ENCODE peak calls at places on chromosomes 16 and 17, in four cellular contexts. L is transverse colon, P is A549, I is tibial nerve. R is an unnamed sample.

GRCh38 chr16:79294568-79294967 is 306.0 kb downstream of the MAF start:
- DNase-seq in I (no peak), P (no peak), L (no peak), R (no peak)

GRCh38 chr17:70552230-70552981 is 383.1 kb downstream of the KCNJ2 start:
- DNase-seq in I (peak), P (peak), L (no peak), R (no peak)

GRCh38 chr16:89431158-89431584 is 59.2 kb downstream of the ANKRD11 start:
- DNase-seq in L (peak), I (no peak), P (peak), R (no peak)

GRCh38 chr17:41540921-41541625 is 13.0 kb upstream of the KRT19 start:
- DNase-seq in L (no peak), I (no peak), P (no peak), R (no peak)

GRCh38 chr16:67173808-67174705 is 3.7 kb downstream of the NOL3 start:
- DNase-seq in P (peak), L (peak), I (peak), R (no peak)

GRCh38 chr16:57061084-57061905 is 31.1 kb upstream of the CPNE2 start:
- DNase-seq in L (peak), I (peak), P (no peak), R (peak)

GRCh38 chr16:35391328-35391727 is 1931.9 kb downstream of the TP53TG3F start:
- DNase-seq in L (no peak), P (peak), I (no peak), R (no peak)

GRCh38 chr17:2695243-2695960 is 16.2 kb downstream of the CLUH start:
- DNase-seq in I (no peak), P (no peak), L (peak), R (no peak)

GRCh38 chr16:46928811-46929210 is 44.6 kb downstream of the GPT2 start:
- DNase-seq in I (no peak), L (no peak), P (no peak), R (no peak)

GRCh38 chr16:79943738-79944137 is 343.2 kb upstream of the MAF start:
- DNase-seq in I (no peak), L (no peak), P (no peak), R (no peak)

GRCh38 chr17:35312790-35313711 is 60.4 kb downstream of the SLFN11 start:
- DNase-seq in L (peak), P (peak), I (peak), R (no peak)

GRCh38 chr17:14813649-14814048 is 451.5 kb downstream of the PMP22 start:
- DNase-seq in I (no peak), P (peak), L (no peak), R (no peak)

GRCh38 chr16:74025-74424 is 1.6 kb upstream of the RHBDF1 start:
- DNase-seq in L (no peak), I (no peak), P (no peak), R (no peak)

GRCh38 chr16:74778646-74779045 is 4.0 kb upstream of the FA2H start:
- DNase-seq in P (no peak), I (no peak), L (peak), R (no peak)

GRCh38 chr17:17081304-17081940 is 39.2 kb downstream of the MPRIP start:
- DNase-seq in P (no peak), I (no peak), L (no peak), R (no peak)

GRCh38 chr17:6245301-6245810 is 175.2 kb downstream of the WSCD1 start:
- DNase-seq in P (no peak), L (no peak), I (no peak), R (no peak)

GRCh38 chr16:27330542-27330941 is 16.8 kb downstream of the IL4R start:
- DNase-seq in L (peak), P (peak), I (peak), R (peak)

GRCh38 chr16:84513111-84514065 is 8.9 kb upstream of the MEAK7 start:
- DNase-seq in L (no peak), I (no peak), P (no peak), R (no peak)

GRCh38 chr17:5509482-5509881 is 23.1 kb downstream of the MIS12 start:
- DNase-seq in P (no peak), I (no peak), L (no peak), R (no peak)

GRCh38 chr17:55212880-55213279 is 51.9 kb upstream of the HLF start:
- DNase-seq in I (no peak), P (no peak), L (no peak), R (no peak)

GRCh38 chr17:19239544-19239943 is 2.4 kb downstream of the EPN2 start:
- DNase-seq in P (no peak), I (no peak), L (no peak), R (no peak)

GRCh38 chr17:52032454-52032853 is 126.1 kb downstream of the CA10 start:
- DNase-seq in P (no peak), L (no peak), I (no peak), R (no peak)
- H3K4me3 ChIP-seq in P (no peak), L (no peak), I (no peak), R (no peak)

GRCh38 chr17:68819465-68819864 is 135.7 kb downstream of the ABCA8 start:
- DNase-seq in P (no peak), L (no peak), I (no peak), R (no peak)

GRCh38 chr17:68822752-68823289 is 132.4 kb downstream of the ABCA8 start:
- DNase-seq in P (no peak), L (no peak), I (no peak), R (no peak)

GRCh38 chr17:68821860-68822693 is 133.1 kb downstream of the ABCA8 start:
- DNase-seq in P (peak), I (no peak), L (no peak), R (no peak)

GRCh38 chr17:68820476-68820824 is 134.7 kb downstream of the ABCA8 start:
- DNase-seq in P (no peak), I (no peak), L (no peak), R (no peak)

DNA sequence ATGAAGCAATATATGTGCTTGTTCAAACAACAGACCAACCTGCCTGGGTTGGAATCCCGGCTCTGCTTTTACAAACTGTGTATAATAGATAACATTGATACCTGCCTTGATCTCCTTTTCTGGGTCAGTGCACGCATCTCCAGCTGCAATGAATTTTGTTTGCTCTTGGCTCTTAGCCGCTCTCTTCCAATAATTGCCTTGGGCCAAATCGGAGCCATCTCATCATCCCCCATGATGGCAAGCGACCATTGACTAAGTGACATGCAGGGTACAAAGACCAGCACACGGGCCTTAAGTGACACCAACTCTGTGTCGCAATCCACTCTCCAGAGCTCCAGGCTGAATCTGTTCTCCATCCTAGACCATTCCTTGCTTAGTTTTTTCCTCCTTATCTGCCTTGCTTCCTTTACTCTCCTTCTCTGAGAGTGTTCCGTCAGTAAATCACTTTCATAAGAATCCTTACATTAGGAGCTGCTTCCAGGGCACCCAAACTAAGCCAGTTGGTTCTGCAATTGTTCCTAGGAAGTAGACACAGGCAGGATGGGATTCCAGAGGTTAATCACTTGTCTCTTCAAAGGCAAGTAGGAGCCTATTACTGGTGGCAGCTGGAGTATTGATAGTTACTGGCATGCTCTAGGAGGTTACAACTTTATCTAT is 134.2 kb downstream of the ABCA8 start:
- DNase-seq in L (no peak), I (no peak), P (no peak), R (no peak)
- TF ChIP-seq EP300 in L (no peak), I (no peak), P (no peak), R (no peak)

GRCh38 chr16:28876973-28877641 is 1.2 kb upstream of the ATP2A1 start:
- DNase-seq in L (no peak), P (no peak), I (no peak), R (no peak)
- TF ChIP-seq CTCF in L (no peak), P (no peak), I (no peak), R (no peak)

DNA sequence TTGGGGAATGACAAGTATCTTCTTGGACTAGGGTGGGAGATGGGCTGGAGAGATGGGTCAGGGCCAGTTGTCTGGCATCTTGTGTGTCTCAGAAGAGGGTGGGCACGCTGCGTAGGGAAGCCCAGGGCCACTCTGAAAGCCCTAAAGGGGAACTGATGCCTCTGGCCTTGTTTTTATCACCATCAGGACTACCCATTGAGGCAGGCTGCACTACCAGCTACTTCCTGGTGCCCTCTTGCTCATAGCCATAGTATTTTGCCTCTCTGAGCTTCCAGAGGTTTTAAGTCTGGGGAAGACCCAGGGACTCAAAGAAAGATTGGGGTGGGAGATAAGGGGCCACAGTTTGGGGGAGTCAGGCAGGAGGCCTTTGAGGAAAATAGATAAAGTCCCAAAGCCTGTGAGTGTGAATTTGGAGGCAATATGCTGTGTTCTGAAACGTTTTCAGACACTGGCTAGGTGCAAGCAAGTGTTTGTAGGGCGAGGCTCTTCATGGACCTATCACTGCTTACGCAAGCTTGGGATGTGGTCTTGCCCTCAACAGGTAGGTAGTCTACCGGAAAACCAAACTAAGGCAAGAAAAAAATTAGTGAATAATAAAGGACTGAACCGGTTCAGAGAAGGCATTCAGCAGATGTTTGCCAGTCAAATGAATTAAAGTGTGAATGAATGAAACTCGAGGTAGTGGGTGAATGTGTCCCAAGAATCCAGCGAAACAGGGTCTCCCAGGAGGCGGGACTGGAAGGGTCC is 688 bp upstream of the ITGB3 start:
- DNase-seq in P (no peak), L (no peak), I (no peak), R (no peak)
- H3K4me3 ChIP-seq in P (peak), L (peak), I (peak), R (peak)